ENCODE peak calls at places on chromosomes 13 and 19, in ten cellular contexts. One of them, this sample, is unnamed. For H3K9me2, the result is how much of the 10 kb centered on the place peaks cover.

GRCh38 chr19:58386576-58387337 is at the start of gene RPS5:
- DNase-seq in OCI-LY7: peak
- DNase-seq in HCT116: peak
- DNase-seq in PC-9: peak
- DNase-seq in SK-N-SH: peak
- DNase-seq in GM23248: peak
- DNase-seq in GM23338: peak
- DNase-seq in hepatocyte: peak
- DNase-seq in PC-3: peak
- DNase-seq in MM.1S: peak
- DNase-seq in this sample: peak

GRCh38 chr13:76980075-76980718 is 11.7 kb upstream of the CLN5 start:
- DNase-seq in PC-9: peak
- DNase-seq in MM.1S: peak
- DNase-seq in PC-3: peak
- DNase-seq in OCI-LY7: peak
- DNase-seq in GM23338: peak
- DNase-seq in HCT116: peak
- DNase-seq in hepatocyte: peak
- DNase-seq in GM23248: peak
- DNase-seq in SK-N-SH: peak
- DNase-seq in this sample: peak

GRCh38 chr19:45922281-45922680 is 7.7 kb upstream of the NANOS2 start:
- DNase-seq in GM23248: peak
- DNase-seq in MM.1S: no peak
- DNase-seq in PC-9: no peak
- DNase-seq in SK-N-SH: no peak
- DNase-seq in PC-3: peak
- DNase-seq in OCI-LY7: peak
- DNase-seq in hepatocyte: no peak
- DNase-seq in GM23338: peak
- DNase-seq in HCT116: peak
- DNase-seq in this sample: peak

GRCh38 chr19:14410054-14410774 is 8.9 kb downstream of the DDX39A start:
- DNase-seq in GM23338: no peak
- DNase-seq in HCT116: no peak
- DNase-seq in PC-3: no peak
- DNase-seq in PC-9: no peak
- DNase-seq in SK-N-SH: no peak
- DNase-seq in MM.1S: no peak
- DNase-seq in hepatocyte: no peak
- DNase-seq in OCI-LY7: no peak
- DNase-seq in GM23248: no peak
- DNase-seq in this sample: no peak

GRCh38 chr19:40466219-40467006 is at the start of gene SPTBN4:
- DNase-seq in GM23248: peak
- DNase-seq in GM23338: no peak
- DNase-seq in PC-9: no peak
- DNase-seq in HCT116: no peak
- DNase-seq in hepatocyte: peak
- DNase-seq in SK-N-SH: no peak
- DNase-seq in OCI-LY7: no peak
- DNase-seq in MM.1S: no peak
- DNase-seq in PC-3: no peak
- DNase-seq in this sample: no peak

GRCh38 chr19:39381910-39382611 is 8.8 kb downstream of the PAF1 start:
- DNase-seq in MM.1S: no peak
- DNase-seq in PC-3: no peak
- DNase-seq in GM23338: no peak
- DNase-seq in PC-9: no peak
- DNase-seq in GM23248: peak
- DNase-seq in SK-N-SH: no peak
- DNase-seq in hepatocyte: no peak
- DNase-seq in HCT116: no peak
- DNase-seq in OCI-LY7: no peak
- DNase-seq in this sample: no peak

GRCh38 chr19:14160017-14160703 is 23.8 kb upstream of the ASF1B start:
- DNase-seq in HCT116: no peak
- DNase-seq in PC-9: no peak
- DNase-seq in SK-N-SH: no peak
- DNase-seq in hepatocyte: no peak
- DNase-seq in PC-3: no peak
- DNase-seq in MM.1S: no peak
- DNase-seq in GM23338: no peak
- DNase-seq in OCI-LY7: no peak
- DNase-seq in GM23248: no peak
- DNase-seq in this sample: no peak

GRCh38 chr19:49403404-49404187 is 15.5 kb downstream of the KASH5 start:
- DNase-seq in OCI-LY7: peak
- DNase-seq in PC-3: peak
- DNase-seq in PC-9: peak
- DNase-seq in HCT116: no peak
- DNase-seq in hepatocyte: no peak
- DNase-seq in SK-N-SH: peak
- DNase-seq in GM23248: no peak
- DNase-seq in GM23338: peak
- DNase-seq in MM.1S: no peak
- DNase-seq in this sample: peak

GRCh38 chr19:17255150-17255621 is 9.4 kb downstream of the USHBP1 start:
- DNase-seq in PC-9: peak
- DNase-seq in SK-N-SH: no peak
- DNase-seq in GM23338: peak
- DNase-seq in PC-3: peak
- DNase-seq in hepatocyte: peak
- DNase-seq in OCI-LY7: no peak
- DNase-seq in GM23248: no peak
- DNase-seq in HCT116: no peak
- DNase-seq in MM.1S: no peak
- DNase-seq in this sample: no peak

GRCh38 chr13:63882052-63882451 is 2466.4 kb upstream of the PCDH20 start:
- DNase-seq in PC-9: no peak
- DNase-seq in GM23248: no peak
- DNase-seq in hepatocyte: no peak
- DNase-seq in OCI-LY7: no peak
- DNase-seq in MM.1S: no peak
- DNase-seq in HCT116: no peak
- DNase-seq in GM23338: no peak
- DNase-seq in PC-3: no peak
- DNase-seq in SK-N-SH: no peak
- DNase-seq in this sample: no peak

GRCh38 chr19:55255618-55256423 is 3.0 kb downstream of the PPP6R1 start:
- DNase-seq in MM.1S: peak
- DNase-seq in GM23338: no peak
- DNase-seq in HCT116: no peak
- DNase-seq in PC-3: peak
- DNase-seq in GM23248: peak
- DNase-seq in OCI-LY7: peak
- DNase-seq in SK-N-SH: no peak
- DNase-seq in hepatocyte: no peak
- DNase-seq in PC-9: no peak
- DNase-seq in this sample: peak

GRCh38 chr19:40302224-40303011 is 17.3 kb upstream of the AKT2 start:
- DNase-seq in SK-N-SH: no peak
- DNase-seq in MM.1S: no peak
- DNase-seq in HCT116: no peak
- DNase-seq in PC-9: no peak
- DNase-seq in PC-3: no peak
- DNase-seq in GM23248: no peak
- DNase-seq in GM23338: no peak
- DNase-seq in OCI-LY7: no peak
- DNase-seq in hepatocyte: no peak
- DNase-seq in this sample: no peak

GRCh38 chr13:24502567-24503375 is 9.8 kb downstream of the PARP4 start:
- DNase-seq in hepatocyte: peak
- DNase-seq in GM23338: no peak
- DNase-seq in HCT116: peak
- DNase-seq in OCI-LY7: no peak
- DNase-seq in MM.1S: no peak
- DNase-seq in PC-3: peak
- DNase-seq in GM23248: peak
- DNase-seq in PC-9: peak
- DNase-seq in SK-N-SH: no peak
- DNase-seq in this sample: no peak

GRCh38 chr13:113630296-113630695 is 27.7 kb downstream of the ATP4B start:
- DNase-seq in PC-9: no peak
- DNase-seq in hepatocyte: no peak
- DNase-seq in SK-N-SH: no peak
- DNase-seq in GM23338: no peak
- DNase-seq in HCT116: no peak
- DNase-seq in MM.1S: no peak
- DNase-seq in PC-3: no peak
- DNase-seq in GM23248: no peak
- DNase-seq in OCI-LY7: no peak
- DNase-seq in this sample: no peak

GRCh38 chr19:33469171-33470039 is 52.2 kb downstream of the PEPD start:
- DNase-seq in hepatocyte: no peak
- DNase-seq in GM23338: no peak
- DNase-seq in MM.1S: no peak
- DNase-seq in SK-N-SH: no peak
- DNase-seq in OCI-LY7: no peak
- DNase-seq in PC-3: no peak
- DNase-seq in PC-9: no peak
- DNase-seq in HCT116: no peak
- DNase-seq in GM23248: no peak
- DNase-seq in this sample: no peak

GRCh38 chr19:18418034-18418724 is 1.0 kb upstream of the SSBP4 start:
- DNase-seq in OCI-LY7: no peak
- DNase-seq in HCT116: no peak
- DNase-seq in PC-9: no peak
- DNase-seq in SK-N-SH: no peak
- DNase-seq in MM.1S: no peak
- DNase-seq in hepatocyte: no peak
- DNase-seq in PC-3: no peak
- DNase-seq in GM23338: no peak
- DNase-seq in GM23248: no peak
- DNase-seq in this sample: no peak

GRCh38 chr13:38862443-38862842 is 128.2 kb downstream of the STOML3 start:
- DNase-seq in OCI-LY7: no peak
- DNase-seq in SK-N-SH: no peak
- DNase-seq in MM.1S: no peak
- DNase-seq in PC-3: no peak
- DNase-seq in GM23248: no peak
- DNase-seq in HCT116: no peak
- DNase-seq in hepatocyte: no peak
- DNase-seq in PC-9: no peak
- DNase-seq in GM23338: no peak
- DNase-seq in this sample: no peak

GRCh38 chr13:101626925-101627555 is 174.6 kb downstream of the ITGBL1 start:
- DNase-seq in hepatocyte: no peak
- DNase-seq in SK-N-SH: no peak
- DNase-seq in HCT116: no peak
- DNase-seq in OCI-LY7: peak
- DNase-seq in MM.1S: peak
- DNase-seq in GM23338: no peak
- DNase-seq in PC-3: peak
- DNase-seq in GM23248: peak
- DNase-seq in PC-9: no peak
- DNase-seq in this sample: peak

GRCh38 chr13:75760182-75760981 is 124.3 kb downstream of the LMO7 start:
- DNase-seq in HCT116: peak
- DNase-seq in MM.1S: no peak
- DNase-seq in OCI-LY7: no peak
- DNase-seq in hepatocyte: peak
- DNase-seq in GM23338: no peak
- DNase-seq in PC-3: peak
- DNase-seq in GM23248: peak
- DNase-seq in SK-N-SH: no peak
- DNase-seq in PC-9: peak
- DNase-seq in this sample: peak

GRCh38 chr19:4929186-4929585 is 19.9 kb downstream of the UHRF1 start:
- DNase-seq in SK-N-SH: no peak
- DNase-seq in PC-3: no peak
- DNase-seq in GM23248: peak
- DNase-seq in OCI-LY7: no peak
- DNase-seq in MM.1S: no peak
- DNase-seq in GM23338: no peak
- DNase-seq in hepatocyte: no peak
- DNase-seq in HCT116: no peak
- DNase-seq in PC-9: no peak
- DNase-seq in this sample: no peak
- H3K4me2 ChIP-seq in SK-N-SH: no peak
- H3K4me2 ChIP-seq in PC-3: no peak
- H3K4me2 ChIP-seq in GM23248: no peak
- H3K4me2 ChIP-seq in OCI-LY7: no peak
- H3K4me2 ChIP-seq in MM.1S: no peak
- H3K4me2 ChIP-seq in GM23338: no peak
- H3K4me2 ChIP-seq in hepatocyte: no peak
- H3K4me2 ChIP-seq in HCT116: no peak
- H3K4me2 ChIP-seq in PC-9: no peak
- H3K4me2 ChIP-seq in this sample: no peak

GRCh38 chr19:32138416-32138815 is 207.0 kb upstream of the ZNF507 start:
- DNase-seq in HCT116: no peak
- DNase-seq in OCI-LY7: no peak
- DNase-seq in PC-9: no peak
- DNase-seq in PC-3: no peak
- DNase-seq in MM.1S: no peak
- DNase-seq in GM23248: no peak
- DNase-seq in GM23338: peak
- DNase-seq in hepatocyte: no peak
- DNase-seq in SK-N-SH: no peak
- DNase-seq in this sample: peak
- H3K9me2 ChIP-seq in HCT116: under half
- H3K9me2 ChIP-seq in OCI-LY7: under half
- H3K9me2 ChIP-seq in PC-9: under half
- H3K9me2 ChIP-seq in PC-3: under half
- H3K9me2 ChIP-seq in MM.1S: under half
- H3K9me2 ChIP-seq in GM23248: under half
- H3K9me2 ChIP-seq in GM23338: under half
- H3K9me2 ChIP-seq in hepatocyte: under half
- H3K9me2 ChIP-seq in SK-N-SH: under half
- H3K9me2 ChIP-seq in this sample: under half

GRCh38 chr19:13022111-13022858 is 27.0 kb downstream of the NFIX start:
- DNase-seq in PC-3: no peak
- DNase-seq in MM.1S: peak
- DNase-seq in hepatocyte: no peak
- DNase-seq in PC-9: no peak
- DNase-seq in HCT116: no peak
- DNase-seq in SK-N-SH: no peak
- DNase-seq in GM23248: peak
- DNase-seq in OCI-LY7: no peak
- DNase-seq in GM23338: no peak
- DNase-seq in this sample: no peak
- H3K4me2 ChIP-seq in PC-3: peak
- H3K4me2 ChIP-seq in MM.1S: peak
- H3K4me2 ChIP-seq in hepatocyte: peak
- H3K4me2 ChIP-seq in PC-9: no peak
- H3K4me2 ChIP-seq in HCT116: no peak
- H3K4me2 ChIP-seq in SK-N-SH: peak
- H3K4me2 ChIP-seq in GM23248: peak
- H3K4me2 ChIP-seq in OCI-LY7: no peak
- H3K4me2 ChIP-seq in GM23338: peak
- H3K4me2 ChIP-seq in this sample: no peak

DNA sequence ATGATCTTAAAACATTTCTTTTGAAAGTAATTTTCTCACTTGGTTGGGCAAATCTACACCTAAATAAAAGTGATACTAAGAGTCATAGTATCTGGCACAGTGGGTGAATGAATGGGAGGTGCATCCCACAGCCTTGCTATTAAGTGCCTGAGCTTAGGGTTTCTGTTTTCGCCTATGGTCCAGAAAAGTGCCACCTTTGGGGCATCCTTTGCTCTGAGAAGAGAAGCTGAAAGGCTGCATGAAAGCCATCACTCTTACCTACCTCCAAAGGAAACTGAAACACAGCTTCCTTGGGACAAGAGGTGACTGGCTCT is 55.6 kb upstream of the AKAP11 start:
- DNase-seq in PC-3: no peak
- DNase-seq in PC-9: no peak
- DNase-seq in hepatocyte: no peak
- DNase-seq in MM.1S: no peak
- DNase-seq in SK-N-SH: no peak
- DNase-seq in GM23338: no peak
- DNase-seq in HCT116: no peak
- DNase-seq in OCI-LY7: no peak
- DNase-seq in GM23248: no peak
- DNase-seq in this sample: no peak
- H3K9me2 ChIP-seq in PC-3: under half
- H3K9me2 ChIP-seq in PC-9: under half
- H3K9me2 ChIP-seq in hepatocyte: under half
- H3K9me2 ChIP-seq in MM.1S: under half
- H3K9me2 ChIP-seq in SK-N-SH: under half
- H3K9me2 ChIP-seq in GM23338: under half
- H3K9me2 ChIP-seq in HCT116: under half
- H3K9me2 ChIP-seq in OCI-LY7: under half
- H3K9me2 ChIP-seq in GM23248: under half
- H3K9me2 ChIP-seq in this sample: under half